ENCODE peak calls at places on chromosomes 5 and 9, in eight cellular contexts. O is PC-3, Z is neural progenitor cell, J is SK-N-SH, D is hepatocyte, Y is GM23338, T is OCI-LY7, H is HCT116. M is an unnamed sample.

GRCh38 chr9:33024126-33024965 is 727 bp upstream of the DNAJA1 start:
- DNase-seq in O (peak), Z (peak), J (peak), D (peak), Y (no peak), T (peak), H (peak), M (peak)

GRCh38 chr5:28850320-28850921 is 1812.0 kb upstream of the CDH9 start:
- DNase-seq in O (no peak), Z (no peak), J (no peak), D (no peak), Y (no peak), T (no peak), H (no peak), M (no peak)

GRCh38 chr5:75536694-75537360 is 25.1 kb downstream of the POLK start:
- DNase-seq in O (no peak), Z (no peak), J (peak), D (no peak), Y (peak), T (no peak), H (no peak), M (no peak)

GRCh38 chr9:109401169-109401989 is 80.5 kb upstream of the EPB41L4B start:
- DNase-seq in O (peak), Z (peak), J (peak), D (peak), Y (peak), T (peak), H (peak), M (peak)

GRCh38 chr9:18855636-18856035 is 177.4 kb downstream of the SAXO1 start:
- DNase-seq in O (no peak), Z (no peak), J (no peak), D (no peak), Y (no peak), T (no peak), H (no peak), M (no peak)

GRCh38 chr5:71483355-71483754 is 27.9 kb downstream of the BDP1 start:
- DNase-seq in O (peak), Z (no peak), J (no peak), D (no peak), Y (no peak), T (no peak), H (peak), M (no peak)

GRCh38 chr9:98484218-98484617 is 224.5 kb downstream of the GABBR2 start:
- DNase-seq in O (no peak), Z (peak), J (no peak), D (no peak), Y (peak), T (no peak), H (no peak), M (no peak)

GRCh38 chr5:132961887-132962286 is 1.5 kb downstream of the AFF4 start:
- DNase-seq in O (peak), Z (no peak), J (no peak), D (no peak), Y (no peak), T (peak), H (no peak), M (no peak)

GRCh38 chr5:68759593-68759992 is 334.2 kb upstream of the SLC30A5 start:
- DNase-seq in O (no peak), Z (no peak), J (no peak), D (no peak), Y (no peak), T (no peak), H (no peak), M (no peak)

GRCh38 chr9:115466784-115467183 is 348.8 kb upstream of the TNC start:
- DNase-seq in O (no peak), Z (no peak), J (no peak), D (no peak), Y (no peak), T (no peak), H (no peak), M (no peak)
- H2AFZ ChIP-seq in O (no peak), Z (no peak), J (no peak), D (no peak), Y (peak), T (no peak), H (no peak), M (no peak)

DNA sequence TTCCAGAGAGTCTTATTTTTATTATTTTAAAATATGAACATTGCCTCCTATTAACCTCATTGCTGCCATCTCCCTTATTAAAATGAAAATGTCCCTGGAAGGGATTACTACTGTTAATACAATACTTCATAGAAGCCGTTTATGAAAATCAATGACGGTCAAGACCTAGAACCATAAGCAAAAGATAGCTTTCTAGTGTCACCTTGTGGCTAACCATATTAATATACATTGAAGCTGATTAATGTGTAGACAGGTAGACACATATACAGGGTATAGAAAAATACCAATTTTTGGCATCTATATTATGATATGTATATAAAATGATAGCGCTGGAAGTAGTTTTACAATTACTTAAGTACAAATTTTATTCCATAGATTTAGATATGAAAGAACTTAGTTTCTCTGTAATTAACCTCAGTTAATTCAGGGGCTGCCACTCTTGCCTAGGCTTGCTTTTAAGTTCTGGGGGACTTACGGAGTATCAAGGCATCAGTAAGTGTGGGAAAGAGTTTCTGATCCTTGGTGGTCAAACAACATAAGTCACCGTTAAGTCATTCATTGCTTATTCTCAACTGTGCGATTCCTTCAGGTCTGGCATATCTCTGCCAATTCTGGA is 2.5 kb upstream of the YTHDC2 start:
- DNase-seq in O (peak), Z (peak), J (peak), D (peak), Y (no peak), T (peak), H (peak), M (peak)
- TF ChIP-seq EZH2phosphoT487 in O (no peak), Z (no peak), J (no peak), D (no peak), Y (no peak), T (no peak), H (no peak), M (no peak)

GRCh38 chr9:129351058-129351641 is 173.1 kb upstream of the IER5L start:
- DNase-seq in O (no peak), Z (peak), J (peak), D (no peak), Y (peak), T (no peak), H (no peak), M (no peak)
- TF ChIP-seq CTCF in O (no peak), Z (peak), J (no peak), D (peak), Y (peak), T (no peak), H (no peak), M (no peak)

DNA sequence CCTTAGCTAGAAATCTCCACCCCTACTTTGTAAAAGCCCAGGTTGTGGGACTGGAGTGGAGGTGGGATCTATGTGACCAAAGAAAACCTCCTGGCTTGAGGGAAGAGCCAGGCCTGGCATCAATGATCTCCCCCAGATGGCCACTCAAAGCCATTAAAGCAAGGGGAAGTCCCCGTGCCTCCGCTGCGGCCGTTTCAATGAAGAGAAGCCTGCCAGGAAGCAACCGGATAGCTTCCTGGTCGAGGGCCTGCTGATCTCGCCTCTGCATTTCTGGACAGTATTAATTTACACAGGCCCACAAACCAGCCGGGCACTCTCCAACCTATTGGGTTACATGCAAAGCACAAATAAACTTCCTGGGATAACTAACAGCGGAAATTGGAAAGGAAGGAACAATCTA is 160.5 kb upstream of the MSX2 start:
- DNase-seq in O (no peak), Z (no peak), J (peak), D (no peak), Y (peak), T (no peak), H (no peak), M (no peak)
- H2AFZ ChIP-seq in O (no peak), Z (no peak), J (peak), D (no peak), Y (peak), T (no peak), H (no peak), M (no peak)

GRCh38 chr9:849431-849830 is 7.9 kb downstream of the DMRT1 start:
- DNase-seq in O (no peak), Z (no peak), J (no peak), D (no peak), Y (no peak), T (no peak), H (no peak), M (no peak)
- TF ChIP-seq EZH2phosphoT487 in O (no peak), Z (no peak), J (no peak), D (no peak), Y (no peak), T (no peak), H (no peak), M (no peak)

GRCh38 chr5:82332889-82333619 is 54.9 kb upstream of the RPS23 start:
- DNase-seq in O (no peak), Z (no peak), J (no peak), D (no peak), Y (no peak), T (no peak), H (no peak), M (no peak)
- TF ChIP-seq CTCF in O (no peak), Z (no peak), J (no peak), D (no peak), Y (no peak), T (no peak), H (no peak), M (no peak)

GRCh38 chr5:143447983-143448382 is 44.5 kb upstream of the NR3C1 start:
- DNase-seq in O (no peak), Z (no peak), J (no peak), D (no peak), Y (no peak), T (no peak), H (no peak), M (no peak)
- H2AFZ ChIP-seq in O (no peak), Z (no peak), J (no peak), D (no peak), Y (no peak), T (peak), H (peak), M (no peak)

GRCh38 chr9:78958887-78959286 is 612.9 kb upstream of the TLE4 start:
- DNase-seq in O (no peak), Z (no peak), J (no peak), D (no peak), Y (peak), T (peak), H (peak), M (peak)
- TF ChIP-seq EZH2phosphoT487 in O (no peak), Z (no peak), J (no peak), D (no peak), Y (no peak), T (no peak), H (no peak), M (no peak)